ENCODE peak calls at places on chromosomes 11 and 22, in five cellular contexts. One of them, this sample, is unnamed.

GRCh38 chr11:6755303-6755952 is 16.3 kb downstream of the OR2AG2 start:
- DNase-seq in H9: peak
- DNase-seq in mesenchymal stem cell: peak
- DNase-seq in neuronal stem cell: peak
- DNase-seq in IMR-90: peak
- DNase-seq in this sample: peak

GRCh38 chr22:32325811-32326237 is 31.8 kb upstream of the RFPL3 start:
- DNase-seq in H9: peak
- DNase-seq in IMR-90: no peak
- DNase-seq in mesenchymal stem cell: no peak
- DNase-seq in neuronal stem cell: no peak
- DNase-seq in this sample: no peak

GRCh38 chr11:12968836-12969235 is 40.3 kb upstream of the RASSF10 start:
- DNase-seq in H9: no peak
- DNase-seq in neuronal stem cell: no peak
- DNase-seq in mesenchymal stem cell: no peak
- DNase-seq in IMR-90: no peak
- DNase-seq in this sample: no peak

GRCh38 chr22:22166941-22167713 is 77.5 kb upstream of the VPREB1 start:
- DNase-seq in H9: no peak
- DNase-seq in mesenchymal stem cell: no peak
- DNase-seq in IMR-90: no peak
- DNase-seq in neuronal stem cell: no peak
- DNase-seq in this sample: no peak

GRCh38 chr11:12064954-12065280 is 45.5 kb upstream of the MICAL2 start:
- DNase-seq in IMR-90: no peak
- DNase-seq in neuronal stem cell: no peak
- DNase-seq in H9: no peak
- DNase-seq in mesenchymal stem cell: no peak
- DNase-seq in this sample: no peak

GRCh38 chr11:39570526-39570925 is 1888.9 kb downstream of the LRRC4C start:
- DNase-seq in mesenchymal stem cell: peak
- DNase-seq in H9: no peak
- DNase-seq in IMR-90: no peak
- DNase-seq in neuronal stem cell: no peak
- DNase-seq in this sample: no peak

GRCh38 chr11:107999759-108000455 is 8.8 kb upstream of the CUL5 start:
- DNase-seq in neuronal stem cell: peak
- DNase-seq in mesenchymal stem cell: peak
- DNase-seq in H9: peak
- DNase-seq in IMR-90: peak
- DNase-seq in this sample: peak

GRCh38 chr11:116529681-116530080 is 243.1 kb downstream of the BUD13 start:
- DNase-seq in neuronal stem cell: no peak
- DNase-seq in mesenchymal stem cell: no peak
- DNase-seq in H9: no peak
- DNase-seq in IMR-90: no peak
- DNase-seq in this sample: no peak

GRCh38 chr11:89458646-89459045 is 32.5 kb downstream of the NOX4 start:
- DNase-seq in H9: no peak
- DNase-seq in mesenchymal stem cell: no peak
- DNase-seq in IMR-90: no peak
- DNase-seq in neuronal stem cell: no peak
- DNase-seq in this sample: no peak

GRCh38 chr11:119380816-119381185 is 689 bp downstream of the USP2 start:
- DNase-seq in mesenchymal stem cell: no peak
- DNase-seq in neuronal stem cell: no peak
- DNase-seq in IMR-90: no peak
- DNase-seq in H9: no peak
- DNase-seq in this sample: peak

GRCh38 chr22:39212721-39213376 is 31.9 kb downstream of the PDGFB start:
- DNase-seq in neuronal stem cell: no peak
- DNase-seq in IMR-90: no peak
- DNase-seq in H9: peak
- DNase-seq in mesenchymal stem cell: peak
- DNase-seq in this sample: peak

GRCh38 chr11:108967571-108967970 is 302.7 kb downstream of the DDX10 start:
- DNase-seq in IMR-90: no peak
- DNase-seq in H9: no peak
- DNase-seq in mesenchymal stem cell: peak
- DNase-seq in neuronal stem cell: no peak
- DNase-seq in this sample: peak

GRCh38 chr11:413120-414081 is 1.4 kb downstream of the SIGIRR start:
- DNase-seq in H9: no peak
- DNase-seq in neuronal stem cell: no peak
- DNase-seq in mesenchymal stem cell: no peak
- DNase-seq in IMR-90: no peak
- DNase-seq in this sample: no peak

GRCh38 chr11:1939006-1939626 is 8.0 kb upstream of the MRPL23 start:
- DNase-seq in mesenchymal stem cell: no peak
- DNase-seq in IMR-90: no peak
- DNase-seq in neuronal stem cell: no peak
- DNase-seq in H9: no peak
- DNase-seq in this sample: no peak

GRCh38 chr22:36330127-36330526 is 57.6 kb downstream of the MYH9 start:
- DNase-seq in H9: no peak
- DNase-seq in neuronal stem cell: no peak
- DNase-seq in mesenchymal stem cell: no peak
- DNase-seq in IMR-90: no peak
- DNase-seq in this sample: peak

GRCh38 chr22:32788884-32789624 is 12.5 kb upstream of the TIMP3 start:
- DNase-seq in neuronal stem cell: no peak
- DNase-seq in H9: no peak
- DNase-seq in mesenchymal stem cell: no peak
- DNase-seq in IMR-90: peak
- DNase-seq in this sample: peak

GRCh38 chr22:17536269-17536668 is 27.0 kb upstream of the SLC25A18 start:
- DNase-seq in H9: no peak
- DNase-seq in mesenchymal stem cell: no peak
- DNase-seq in neuronal stem cell: no peak
- DNase-seq in IMR-90: no peak
- DNase-seq in this sample: no peak

GRCh38 chr11:8220261-8221024 is 43.2 kb downstream of the LMO1 start:
- DNase-seq in mesenchymal stem cell: no peak
- DNase-seq in IMR-90: no peak
- DNase-seq in H9: no peak
- DNase-seq in neuronal stem cell: no peak
- DNase-seq in this sample: no peak

GRCh38 chr11:119779195-119780071 is 50.4 kb upstream of the NECTIN1 start:
- DNase-seq in H9: no peak
- DNase-seq in neuronal stem cell: no peak
- DNase-seq in IMR-90: no peak
- DNase-seq in mesenchymal stem cell: no peak
- DNase-seq in this sample: no peak

GRCh38 chr22:31029276-31029675 is 51.8 kb upstream of the SMTN start:
- DNase-seq in H9: no peak
- DNase-seq in mesenchymal stem cell: no peak
- DNase-seq in IMR-90: no peak
- DNase-seq in neuronal stem cell: no peak
- DNase-seq in this sample: no peak

GRCh38 chr11:2169001-2169370 is 2.6 kb downstream of the TH start:
- DNase-seq in mesenchymal stem cell: no peak
- DNase-seq in IMR-90: no peak
- DNase-seq in neuronal stem cell: no peak
- DNase-seq in H9: no peak
- DNase-seq in this sample: no peak

GRCh38 chr11:33633251-33634003 is 67.2 kb downstream of the C11orf91 start:
- DNase-seq in mesenchymal stem cell: peak
- DNase-seq in IMR-90: peak
- DNase-seq in H9: peak
- DNase-seq in neuronal stem cell: no peak
- DNase-seq in this sample: peak

DNA sequence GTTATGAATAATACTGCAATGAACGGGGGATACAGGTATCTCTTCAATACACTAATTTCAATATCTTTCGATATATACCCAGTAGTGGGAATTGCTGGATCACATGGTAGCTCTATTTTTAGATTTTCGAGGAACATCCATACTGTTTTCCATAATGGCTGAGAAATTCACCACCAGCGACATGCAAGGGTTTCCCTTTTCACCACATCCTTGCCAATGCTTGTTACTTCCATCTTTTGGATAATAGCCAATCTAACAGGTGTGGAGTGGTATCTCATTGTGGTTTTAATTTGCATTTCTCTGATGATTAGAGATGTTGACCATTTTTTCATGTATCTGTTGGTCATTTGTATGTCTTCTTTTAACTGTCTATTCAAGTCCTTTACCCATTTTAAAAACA is 5.9 kb downstream of the IL10RA start:
- DNase-seq in mesenchymal stem cell: no peak
- DNase-seq in H9: no peak
- DNase-seq in IMR-90: no peak
- DNase-seq in neuronal stem cell: no peak
- DNase-seq in this sample: no peak
- H2AK5ac ChIP-seq in mesenchymal stem cell: no peak
- H2AK5ac ChIP-seq in H9: no peak
- H2AK5ac ChIP-seq in IMR-90: no peak
- H2AK5ac ChIP-seq in neuronal stem cell: no peak
- H2AK5ac ChIP-seq in this sample: no peak

GRCh38 chr11:78691215-78691614 is 116.6 kb upstream of the NARS2 start:
- DNase-seq in IMR-90: no peak
- DNase-seq in mesenchymal stem cell: no peak
- DNase-seq in neuronal stem cell: no peak
- DNase-seq in H9: no peak
- DNase-seq in this sample: no peak
- H2BK5ac ChIP-seq in IMR-90: no peak
- H2BK5ac ChIP-seq in mesenchymal stem cell: no peak
- H2BK5ac ChIP-seq in neuronal stem cell: no peak
- H2BK5ac ChIP-seq in H9: no peak
- H2BK5ac ChIP-seq in this sample: no peak

GRCh38 chr11:45106440-45106839 is 40.0 kb upstream of the PRDM11 start:
- DNase-seq in IMR-90: no peak
- DNase-seq in neuronal stem cell: no peak
- DNase-seq in H9: no peak
- DNase-seq in mesenchymal stem cell: no peak
- DNase-seq in this sample: no peak

GRCh38 chr11:45105233-45105992 is 41.0 kb upstream of the PRDM11 start:
- DNase-seq in IMR-90: peak
- DNase-seq in mesenchymal stem cell: peak
- DNase-seq in neuronal stem cell: peak
- DNase-seq in H9: peak
- DNase-seq in this sample: peak

GRCh38 chr11:45104790-45105084 is 41.7 kb upstream of the PRDM11 start:
- DNase-seq in H9: no peak
- DNase-seq in neuronal stem cell: no peak
- DNase-seq in mesenchymal stem cell: no peak
- DNase-seq in IMR-90: no peak
- DNase-seq in this sample: no peak

GRCh38 chr11:45107051-45107450 is 39.4 kb upstream of the PRDM11 start:
- DNase-seq in neuronal stem cell: no peak
- DNase-seq in mesenchymal stem cell: no peak
- DNase-seq in H9: no peak
- DNase-seq in IMR-90: no peak
- DNase-seq in this sample: no peak

GRCh38 chr11:45106006-45106405 is 40.4 kb upstream of the PRDM11 start:
- DNase-seq in H9: no peak
- DNase-seq in mesenchymal stem cell: no peak
- DNase-seq in IMR-90: no peak
- DNase-seq in neuronal stem cell: no peak
- DNase-seq in this sample: no peak
- H2AK5ac ChIP-seq in H9: no peak
- H2AK5ac ChIP-seq in mesenchymal stem cell: no peak
- H2AK5ac ChIP-seq in IMR-90: no peak
- H2AK5ac ChIP-seq in neuronal stem cell: no peak
- H2AK5ac ChIP-seq in this sample: no peak

GRCh38 chr11:62842171-62842717 is 2.9 kb upstream of the WDR74 start:
- DNase-seq in neuronal stem cell: no peak
- DNase-seq in H9: peak
- DNase-seq in IMR-90: no peak
- DNase-seq in mesenchymal stem cell: no peak
- DNase-seq in this sample: no peak
- H2BK5ac ChIP-seq in neuronal stem cell: peak
- H2BK5ac ChIP-seq in H9: no peak
- H2BK5ac ChIP-seq in IMR-90: peak
- H2BK5ac ChIP-seq in mesenchymal stem cell: peak
- H2BK5ac ChIP-seq in this sample: peak

DNA sequence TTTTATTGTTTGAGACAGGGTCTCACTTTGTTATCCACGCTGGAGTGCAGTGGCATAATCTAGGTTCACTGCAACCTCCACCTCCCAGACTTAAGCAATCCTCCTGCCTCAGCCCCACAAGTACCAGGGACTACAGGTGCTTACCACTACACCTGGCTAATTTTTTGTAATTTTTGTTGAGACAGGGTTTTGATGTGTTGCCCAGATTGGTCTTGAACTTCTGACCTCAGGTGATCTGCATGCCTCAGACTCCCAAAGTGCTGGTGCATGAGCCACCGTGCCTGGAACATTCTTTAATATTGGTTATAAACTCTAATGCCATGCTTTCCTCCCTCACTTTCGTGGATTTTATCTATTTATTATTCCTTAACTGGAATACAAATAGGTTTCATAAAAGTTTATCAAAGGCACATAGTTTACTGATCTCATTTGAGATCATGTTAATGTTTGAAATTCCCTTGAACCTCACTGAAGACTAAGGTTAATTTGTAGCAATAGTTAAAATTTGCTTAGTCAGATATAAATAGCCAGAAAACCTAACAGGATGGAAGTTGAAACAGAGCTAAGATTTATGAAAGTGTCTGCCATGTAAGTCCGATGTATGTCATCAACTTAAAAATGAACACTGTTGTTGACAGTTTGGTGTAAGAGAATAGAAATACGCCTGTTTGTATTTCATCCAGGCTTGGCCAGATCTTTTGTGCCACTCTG is 27.6 kb downstream of the KDM2A start:
- DNase-seq in IMR-90: no peak
- DNase-seq in H9: no peak
- DNase-seq in mesenchymal stem cell: no peak
- DNase-seq in neuronal stem cell: no peak
- DNase-seq in this sample: no peak
- H2AK5ac ChIP-seq in IMR-90: no peak
- H2AK5ac ChIP-seq in H9: no peak
- H2AK5ac ChIP-seq in mesenchymal stem cell: no peak
- H2AK5ac ChIP-seq in neuronal stem cell: no peak
- H2AK5ac ChIP-seq in this sample: no peak

DNA sequence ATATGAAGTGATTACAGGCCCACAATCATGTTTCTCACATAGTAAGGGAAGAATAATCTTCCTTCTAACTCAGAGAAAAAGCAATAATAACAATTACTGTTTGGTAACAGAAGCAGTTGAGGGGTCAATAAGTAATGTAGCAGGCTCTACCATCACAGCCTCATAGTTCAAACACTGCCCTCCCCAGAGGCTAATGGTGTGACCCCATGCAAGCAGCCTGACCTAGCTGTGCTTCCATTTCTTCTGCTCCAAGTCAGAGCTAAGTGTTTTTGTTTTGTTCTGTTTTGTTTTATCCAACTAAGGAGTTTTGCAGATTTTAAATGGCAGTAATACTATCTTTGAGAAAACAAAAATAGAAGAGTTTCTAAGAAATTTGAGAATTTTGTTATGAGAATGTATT is 48.6 kb downstream of the GUCY1A2 start:
- DNase-seq in IMR-90: no peak
- DNase-seq in mesenchymal stem cell: no peak
- DNase-seq in H9: no peak
- DNase-seq in neuronal stem cell: no peak
- DNase-seq in this sample: no peak
- H2BK5ac ChIP-seq in IMR-90: no peak
- H2BK5ac ChIP-seq in mesenchymal stem cell: no peak
- H2BK5ac ChIP-seq in H9: no peak
- H2BK5ac ChIP-seq in neuronal stem cell: no peak
- H2BK5ac ChIP-seq in this sample: no peak

GRCh38 chr22:44439356-44440223 is 58.4 kb downstream of the RTL6 start:
- DNase-seq in neuronal stem cell: no peak
- DNase-seq in IMR-90: no peak
- DNase-seq in H9: no peak
- DNase-seq in mesenchymal stem cell: no peak
- DNase-seq in this sample: no peak
- H2AK5ac ChIP-seq in neuronal stem cell: peak
- H2AK5ac ChIP-seq in IMR-90: no peak
- H2AK5ac ChIP-seq in H9: no peak
- H2AK5ac ChIP-seq in mesenchymal stem cell: no peak
- H2AK5ac ChIP-seq in this sample: no peak